ENCODE peak calls at places on chromosomes 6 and 20, in nine cellular contexts. X, V, L, T, A, K, U, M and O are unnamed samples.
A peak's percentile ranks its signal among the peaks of the same experiment; 100 is the strongest.

GRCh38 chr20:33651562-33652048 is 10.5 kb upstream of the C20orf144 start:
- DNase-seq in X (no peak), V (no peak), L (no peak), T (no peak), A (no peak), K (no peak), U (no peak), M (no peak), O (no peak)

GRCh38 chr6:149261364-149261763 is 56.1 kb upstream of the TAB2 start:
- DNase-seq in X (no peak), V (no peak), L (no peak), T (no peak), A (no peak), K (no peak), U (no peak), M (no peak), O (no peak)

GRCh38 chr6:36025932-36026327 is 1.5 kb upstream of the SLC26A8 start:
- DNase-seq in X (no peak), V (no peak), L (no peak), T (no peak), A (no peak), K (no peak), U (no peak), M (no peak), O (no peak)

GRCh38 chr20:10696650-10697049 is 22.9 kb upstream of the JAG1 start:
- DNase-seq in X (peak; percentile 20), V (no peak), L (no peak), T (peak; percentile 34), A (no peak), K (peak; percentile 31), U (no peak), M (peak; percentile 68), O (peak; percentile 84)

GRCh38 chr6:136403166-136403980 is 113.7 kb upstream of the BCLAF1 start:
- DNase-seq in X (no peak), V (peak; percentile 89), L (no peak), T (no peak), A (no peak), K (peak; percentile 44), U (peak; percentile 93), M (no peak), O (no peak)

GRCh38 chr6:115753446-115753845 is 307.2 kb downstream of the FRK start:
- DNase-seq in X (no peak), V (peak; percentile 8), L (no peak), T (no peak), A (no peak), K (no peak), U (peak; percentile 64), M (no peak), O (no peak)

GRCh38 chr6:42269974-42270510 is 52.4 kb upstream of the MRPS10 start:
- DNase-seq in X (no peak), V (no peak), L (no peak), T (no peak), A (no peak), K (no peak), U (no peak), M (no peak), O (no peak)

GRCh38 chr6:128696651-128697391 is 176.4 kb upstream of the PTPRK start:
- DNase-seq in X (no peak), V (peak; percentile 58), L (no peak), T (no peak), A (no peak), K (no peak), U (peak; percentile 71), M (no peak), O (no peak)

GRCh38 chr6:31293343-31293742 is 21.5 kb upstream of the HLA-C start:
- DNase-seq in X (no peak), V (peak; percentile 67), L (no peak), T (no peak), A (no peak), K (no peak), U (peak; percentile 31), M (peak; percentile 65), O (no peak)

GRCh38 chr6:138989098-138989983 is 1.3 kb upstream of the REPS1 start:
- DNase-seq in X (no peak), V (no peak), L (no peak), T (no peak), A (no peak), K (no peak), U (no peak), M (no peak), O (no peak)